ENCODE peak calls at places on chromosome 19, in six cellular contexts. E, R, G, N, I and X are unnamed samples.

GRCh38 chr19:55341191-55342043 is 1.7 kb downstream of the KMT5C start:
- DNase-seq in E (peak), R (peak), G (peak), N (peak), I (peak), X (peak)

GRCh38 chr19:3369337-3370213 is 3.2 kb downstream of the NFIC start:
- DNase-seq in E (no peak), R (peak), G (no peak), N (no peak), I (peak), X (peak)

GRCh38 chr19:43984687-43985000 is 656 bp downstream of the ZNF155 start:
- DNase-seq in E (no peak), R (peak), G (no peak), N (peak), I (no peak), X (no peak)

GRCh38 chr19:20247016-20247683 is 80.1 kb downstream of the ZNF486 start:
- DNase-seq in E (peak), R (no peak), G (peak), N (no peak), I (no peak), X (peak)

GRCh38 chr19:10761443-10762242 is 43.8 kb downstream of the DNM2 start:
- DNase-seq in E (no peak), R (peak), G (no peak), N (no peak), I (no peak), X (no peak)

GRCh38 chr19:10533656-10534386 is 9.9 kb upstream of the ATG4D start:
- DNase-seq in E (no peak), R (no peak), G (no peak), N (no peak), I (peak), X (no peak)

GRCh38 chr19:46678110-46678732 is 17.2 kb upstream of the DACT3 start:
- DNase-seq in E (no peak), R (no peak), G (no peak), N (no peak), I (peak), X (peak)

GRCh38 chr19:14408641-14409120 is 10.5 kb downstream of the DDX39A start:
- DNase-seq in E (no peak), R (no peak), G (no peak), N (no peak), I (no peak), X (no peak)

GRCh38 chr19:2043864-2044708 is 7.0 kb downstream of the MKNK2 start:
- DNase-seq in E (no peak), R (no peak), G (no peak), N (no peak), I (no peak), X (no peak)

GRCh38 chr19:28466107-28467045 is 746.6 kb downstream of the UQCRFS1 start:
- DNase-seq in E (no peak), R (peak), G (peak), N (peak), I (peak), X (peak)

GRCh38 chr19:2594319-2594718 is 108.2 kb downstream of the GNG7 start:
- DNase-seq in E (no peak), R (no peak), G (no peak), N (no peak), I (no peak), X (no peak)